ENCODE peak calls at places on chromosomes 2 and 18, in nine cellular contexts. One of them, this sample, is unnamed.

GRCh38 chr2:184157141-184157540 is 441.2 kb upstream of the ZNF804A start:
- DNase-seq in GM23248: no peak
- DNase-seq in HCT116: no peak
- DNase-seq in MM.1S: no peak
- DNase-seq in GM23338: no peak
- DNase-seq in neural progenitor cell: no peak
- DNase-seq in PC-3: no peak
- DNase-seq in OCI-LY7: no peak
- DNase-seq in SK-N-SH: no peak
- DNase-seq in this sample: no peak

GRCh38 chr2:202425036-202425435 is 48.9 kb downstream of the BMPR2 start:
- DNase-seq in GM23338: no peak
- DNase-seq in neural progenitor cell: no peak
- DNase-seq in SK-N-SH: no peak
- DNase-seq in HCT116: no peak
- DNase-seq in PC-3: peak
- DNase-seq in OCI-LY7: no peak
- DNase-seq in MM.1S: no peak
- DNase-seq in GM23248: no peak
- DNase-seq in this sample: no peak

GRCh38 chr18:10462597-10462996 is 8.2 kb downstream of the APCDD1 start:
- DNase-seq in PC-3: no peak
- DNase-seq in OCI-LY7: no peak
- DNase-seq in MM.1S: no peak
- DNase-seq in HCT116: no peak
- DNase-seq in GM23338: no peak
- DNase-seq in neural progenitor cell: no peak
- DNase-seq in GM23248: no peak
- DNase-seq in SK-N-SH: no peak
- DNase-seq in this sample: no peak

GRCh38 chr18:61797691-61798590 is 94.9 kb downstream of the RNF152 start:
- DNase-seq in SK-N-SH: peak
- DNase-seq in GM23338: no peak
- DNase-seq in GM23248: no peak
- DNase-seq in PC-3: no peak
- DNase-seq in neural progenitor cell: no peak
- DNase-seq in HCT116: no peak
- DNase-seq in MM.1S: no peak
- DNase-seq in OCI-LY7: no peak
- DNase-seq in this sample: no peak

GRCh38 chr2:58734365-58734764 is 493.2 kb upstream of the FANCL start:
- DNase-seq in SK-N-SH: no peak
- DNase-seq in GM23338: no peak
- DNase-seq in GM23248: peak
- DNase-seq in neural progenitor cell: no peak
- DNase-seq in OCI-LY7: no peak
- DNase-seq in MM.1S: no peak
- DNase-seq in HCT116: peak
- DNase-seq in PC-3: peak
- DNase-seq in this sample: peak

GRCh38 chr2:160909781-160910242 is 250.4 kb upstream of the TANK start:
- DNase-seq in neural progenitor cell: no peak
- DNase-seq in HCT116: no peak
- DNase-seq in PC-3: no peak
- DNase-seq in GM23338: no peak
- DNase-seq in MM.1S: no peak
- DNase-seq in GM23248: peak
- DNase-seq in SK-N-SH: no peak
- DNase-seq in OCI-LY7: no peak
- DNase-seq in this sample: no peak

GRCh38 chr2:236396818-236397350 is 132.7 kb upstream of the ASB18 start:
- DNase-seq in OCI-LY7: no peak
- DNase-seq in MM.1S: no peak
- DNase-seq in SK-N-SH: no peak
- DNase-seq in HCT116: no peak
- DNase-seq in GM23248: no peak
- DNase-seq in GM23338: no peak
- DNase-seq in PC-3: no peak
- DNase-seq in neural progenitor cell: no peak
- DNase-seq in this sample: no peak

GRCh38 chr2:166382-166781 is 97.5 kb downstream of the SH3YL1 start:
- DNase-seq in neural progenitor cell: no peak
- DNase-seq in MM.1S: no peak
- DNase-seq in PC-3: no peak
- DNase-seq in GM23338: no peak
- DNase-seq in SK-N-SH: no peak
- DNase-seq in GM23248: no peak
- DNase-seq in OCI-LY7: no peak
- DNase-seq in HCT116: no peak
- DNase-seq in this sample: no peak

GRCh38 chr2:130251865-130252620 is 53.8 kb upstream of the TUBA3E start:
- DNase-seq in SK-N-SH: peak
- DNase-seq in HCT116: no peak
- DNase-seq in GM23248: no peak
- DNase-seq in GM23338: no peak
- DNase-seq in OCI-LY7: no peak
- DNase-seq in neural progenitor cell: no peak
- DNase-seq in PC-3: no peak
- DNase-seq in MM.1S: no peak
- DNase-seq in this sample: no peak

GRCh38 chr18:25306671-25307070 is 45.3 kb downstream of the ZNF521 start:
- DNase-seq in GM23248: peak
- DNase-seq in SK-N-SH: no peak
- DNase-seq in MM.1S: no peak
- DNase-seq in OCI-LY7: no peak
- DNase-seq in GM23338: no peak
- DNase-seq in neural progenitor cell: no peak
- DNase-seq in HCT116: no peak
- DNase-seq in PC-3: no peak
- DNase-seq in this sample: no peak

GRCh38 chr2:176892818-176893217 is 319.8 kb upstream of the HNRNPA3 start:
- DNase-seq in OCI-LY7: no peak
- DNase-seq in HCT116: no peak
- DNase-seq in SK-N-SH: no peak
- DNase-seq in GM23248: no peak
- DNase-seq in GM23338: no peak
- DNase-seq in PC-3: no peak
- DNase-seq in MM.1S: no peak
- DNase-seq in neural progenitor cell: no peak
- DNase-seq in this sample: no peak

GRCh38 chr2:154264024-154264423 is 392.3 kb downstream of the GALNT13 start:
- DNase-seq in MM.1S: no peak
- DNase-seq in PC-3: peak
- DNase-seq in GM23248: no peak
- DNase-seq in SK-N-SH: no peak
- DNase-seq in GM23338: no peak
- DNase-seq in OCI-LY7: no peak
- DNase-seq in HCT116: peak
- DNase-seq in neural progenitor cell: no peak
- DNase-seq in this sample: peak

GRCh38 chr2:35871672-35872071 is 483.9 kb upstream of the CRIM1 start:
- DNase-seq in OCI-LY7: no peak
- DNase-seq in PC-3: peak
- DNase-seq in SK-N-SH: peak
- DNase-seq in neural progenitor cell: no peak
- DNase-seq in GM23248: peak
- DNase-seq in MM.1S: no peak
- DNase-seq in GM23338: peak
- DNase-seq in HCT116: peak
- DNase-seq in this sample: no peak

GRCh38 chr2:136410673-136411072 is 292.7 kb upstream of the CXCR4 start:
- DNase-seq in GM23338: no peak
- DNase-seq in neural progenitor cell: no peak
- DNase-seq in GM23248: no peak
- DNase-seq in MM.1S: no peak
- DNase-seq in OCI-LY7: no peak
- DNase-seq in HCT116: no peak
- DNase-seq in SK-N-SH: no peak
- DNase-seq in PC-3: no peak
- DNase-seq in this sample: no peak

GRCh38 chr2:170823800-170824153 is 7.1 kb downstream of the GAD1 start:
- DNase-seq in PC-3: no peak
- DNase-seq in GM23248: no peak
- DNase-seq in SK-N-SH: no peak
- DNase-seq in HCT116: no peak
- DNase-seq in GM23338: peak
- DNase-seq in neural progenitor cell: no peak
- DNase-seq in OCI-LY7: no peak
- DNase-seq in MM.1S: no peak
- DNase-seq in this sample: no peak

GRCh38 chr18:25349131-25349925 is 2.6 kb downstream of the ZNF521 start:
- DNase-seq in OCI-LY7: no peak
- DNase-seq in MM.1S: peak
- DNase-seq in neural progenitor cell: peak
- DNase-seq in PC-3: no peak
- DNase-seq in GM23338: peak
- DNase-seq in GM23248: peak
- DNase-seq in SK-N-SH: peak
- DNase-seq in HCT116: no peak
- DNase-seq in this sample: peak

DNA sequence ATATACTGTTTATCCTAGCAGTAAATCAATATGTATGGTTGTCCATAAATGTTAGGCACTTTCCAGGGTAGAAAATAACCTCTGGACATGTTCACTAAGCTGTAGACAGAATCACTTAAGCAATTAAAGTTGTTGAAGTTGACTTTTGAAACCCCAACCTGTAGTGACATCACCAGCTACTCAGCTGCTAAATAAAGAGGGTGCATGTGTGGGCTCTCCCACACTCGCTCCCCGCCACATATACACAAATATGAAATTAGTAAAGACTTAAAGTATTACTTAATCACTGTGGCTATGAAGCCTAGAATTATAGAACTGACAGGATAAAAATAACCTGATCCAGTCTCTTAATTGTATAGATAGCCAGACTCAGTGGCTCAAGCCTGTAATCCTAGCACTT is 91.3 kb upstream of the NOSTRIN start:
- DNase-seq in MM.1S: no peak
- DNase-seq in SK-N-SH: no peak
- DNase-seq in GM23248: no peak
- DNase-seq in OCI-LY7: no peak
- DNase-seq in HCT116: no peak
- DNase-seq in GM23338: no peak
- DNase-seq in neural progenitor cell: no peak
- DNase-seq in PC-3: no peak
- DNase-seq in this sample: no peak
- TF ChIP-seq EZH2phosphoT487 in MM.1S: no peak
- TF ChIP-seq EZH2phosphoT487 in SK-N-SH: no peak
- TF ChIP-seq EZH2phosphoT487 in GM23248: no peak
- TF ChIP-seq EZH2phosphoT487 in OCI-LY7: no peak
- TF ChIP-seq EZH2phosphoT487 in HCT116: no peak
- TF ChIP-seq EZH2phosphoT487 in GM23338: no peak
- TF ChIP-seq EZH2phosphoT487 in neural progenitor cell: no peak
- TF ChIP-seq EZH2phosphoT487 in PC-3: no peak
- TF ChIP-seq EZH2phosphoT487 in this sample: no peak

GRCh38 chr2:232296766-232297525 is 81.6 kb upstream of the ALPP start:
- DNase-seq in OCI-LY7: no peak
- DNase-seq in neural progenitor cell: no peak
- DNase-seq in PC-3: no peak
- DNase-seq in SK-N-SH: no peak
- DNase-seq in MM.1S: no peak
- DNase-seq in GM23248: peak
- DNase-seq in HCT116: no peak
- DNase-seq in GM23338: no peak
- DNase-seq in this sample: no peak

GRCh38 chr2:232292395-232293154 is 86.0 kb upstream of the ALPP start:
- DNase-seq in SK-N-SH: peak
- DNase-seq in PC-3: peak
- DNase-seq in HCT116: peak
- DNase-seq in GM23248: peak
- DNase-seq in GM23338: peak
- DNase-seq in neural progenitor cell: peak
- DNase-seq in MM.1S: peak
- DNase-seq in OCI-LY7: peak
- DNase-seq in this sample: peak

GRCh38 chr2:232291343-232291742 is 87.2 kb upstream of the ALPP start:
- DNase-seq in GM23338: no peak
- DNase-seq in GM23248: no peak
- DNase-seq in OCI-LY7: no peak
- DNase-seq in HCT116: no peak
- DNase-seq in SK-N-SH: no peak
- DNase-seq in PC-3: no peak
- DNase-seq in neural progenitor cell: no peak
- DNase-seq in MM.1S: no peak
- DNase-seq in this sample: no peak

GRCh38 chr2:232295971-232296370 is 82.6 kb upstream of the ALPP start:
- DNase-seq in GM23248: no peak
- DNase-seq in SK-N-SH: no peak
- DNase-seq in neural progenitor cell: no peak
- DNase-seq in MM.1S: no peak
- DNase-seq in GM23338: no peak
- DNase-seq in PC-3: peak
- DNase-seq in OCI-LY7: no peak
- DNase-seq in HCT116: no peak
- DNase-seq in this sample: no peak

GRCh38 chr2:232293191-232293590 is 85.4 kb upstream of the ALPP start:
- DNase-seq in GM23338: peak
- DNase-seq in SK-N-SH: no peak
- DNase-seq in OCI-LY7: no peak
- DNase-seq in MM.1S: no peak
- DNase-seq in GM23248: no peak
- DNase-seq in PC-3: no peak
- DNase-seq in neural progenitor cell: no peak
- DNase-seq in HCT116: no peak
- DNase-seq in this sample: no peak
- TF ChIP-seq EZH2phosphoT487 in GM23338: no peak
- TF ChIP-seq EZH2phosphoT487 in SK-N-SH: no peak
- TF ChIP-seq EZH2phosphoT487 in OCI-LY7: no peak
- TF ChIP-seq EZH2phosphoT487 in MM.1S: no peak
- TF ChIP-seq EZH2phosphoT487 in GM23248: no peak
- TF ChIP-seq EZH2phosphoT487 in PC-3: no peak
- TF ChIP-seq EZH2phosphoT487 in neural progenitor cell: no peak
- TF ChIP-seq EZH2phosphoT487 in HCT116: no peak
- TF ChIP-seq EZH2phosphoT487 in this sample: no peak

DNA sequence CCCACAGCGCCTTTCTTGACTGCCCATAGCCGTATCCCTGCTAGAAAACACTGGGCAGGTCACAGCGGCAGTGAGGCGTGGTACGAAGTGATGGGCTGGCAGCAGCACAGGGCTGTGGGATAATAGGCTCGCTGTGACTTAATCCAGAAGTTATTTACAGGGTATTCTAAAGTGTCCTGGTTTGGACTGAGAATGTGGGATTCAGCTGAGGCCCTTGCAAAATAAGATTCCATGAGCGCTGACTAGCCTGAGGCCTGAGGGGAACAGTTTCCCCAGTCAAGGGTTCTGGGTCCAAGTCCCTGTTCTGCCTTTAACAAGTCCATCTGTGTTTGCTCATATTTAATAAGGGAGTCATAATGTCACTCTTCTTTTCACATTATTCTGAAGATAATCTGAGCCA is 34.6 kb downstream of the SETBP1 start:
- DNase-seq in neural progenitor cell: peak
- DNase-seq in GM23248: peak
- DNase-seq in PC-3: peak
- DNase-seq in HCT116: no peak
- DNase-seq in OCI-LY7: no peak
- DNase-seq in SK-N-SH: no peak
- DNase-seq in GM23338: no peak
- DNase-seq in MM.1S: no peak
- DNase-seq in this sample: peak
- TF ChIP-seq EZH2phosphoT487 in neural progenitor cell: no peak
- TF ChIP-seq EZH2phosphoT487 in GM23248: no peak
- TF ChIP-seq EZH2phosphoT487 in PC-3: no peak
- TF ChIP-seq EZH2phosphoT487 in HCT116: no peak
- TF ChIP-seq EZH2phosphoT487 in OCI-LY7: no peak
- TF ChIP-seq EZH2phosphoT487 in SK-N-SH: no peak
- TF ChIP-seq EZH2phosphoT487 in GM23338: no peak
- TF ChIP-seq EZH2phosphoT487 in MM.1S: no peak
- TF ChIP-seq EZH2phosphoT487 in this sample: no peak

GRCh38 chr2:74778381-74779371 is 55.3 kb upstream of the HK2 start:
- DNase-seq in GM23338: peak
- DNase-seq in PC-3: no peak
- DNase-seq in SK-N-SH: peak
- DNase-seq in GM23248: peak
- DNase-seq in HCT116: no peak
- DNase-seq in OCI-LY7: no peak
- DNase-seq in MM.1S: no peak
- DNase-seq in neural progenitor cell: peak
- DNase-seq in this sample: no peak
- TF ChIP-seq EZH2phosphoT487 in GM23338: no peak
- TF ChIP-seq EZH2phosphoT487 in PC-3: no peak
- TF ChIP-seq EZH2phosphoT487 in SK-N-SH: no peak
- TF ChIP-seq EZH2phosphoT487 in GM23248: no peak
- TF ChIP-seq EZH2phosphoT487 in HCT116: no peak
- TF ChIP-seq EZH2phosphoT487 in OCI-LY7: no peak
- TF ChIP-seq EZH2phosphoT487 in MM.1S: no peak
- TF ChIP-seq EZH2phosphoT487 in neural progenitor cell: no peak
- TF ChIP-seq EZH2phosphoT487 in this sample: no peak

This sample was measured in hepatocyte.